ENCODE peak calls at places on chromosome 4, in seven cellular contexts. R is Peyer's patch, S is adrenal gland, X is HepG2, H is H54, O is NB4, F is HCT116. A is an unnamed sample.

GRCh38 chr4:8607603-8608481 is 15.3 kb downstream of the CPZ start:
- DNase-seq in O (peak; percentile 56), F (no peak), R (no peak), S (no peak), X (no peak), H (no peak), A (no peak)

GRCh38 chr4:84389406-84389805 is 109.7 kb downstream of the NKX6-1 start:
- DNase-seq in H (no peak), X (no peak), O (no peak), R (no peak), S (no peak), F (no peak), A (no peak)

GRCh38 chr4:165464338-165464737 is 85.5 kb downstream of the CPE start:
- DNase-seq in H (no peak), X (no peak), S (no peak), O (no peak), R (no peak), F (no peak), A (no peak)

GRCh38 chr4:19729873-19730735 is 521.6 kb upstream of the SLIT2 start:
- DNase-seq in H (no peak), R (no peak), O (peak; percentile 57), S (no peak), X (no peak), F (no peak), A (no peak)

GRCh38 chr4:154559141-154559841 is 3.5 kb upstream of the FGB start:
- DNase-seq in O (peak; percentile 52), R (no peak), S (no peak), X (peak; percentile 87), F (peak; percentile 44), H (no peak), A (peak; percentile 31)

GRCh38 chr4:5547651-5548249 is 160.6 kb downstream of the EVC2 start:
- DNase-seq in X (no peak), H (no peak), S (no peak), R (no peak), F (no peak), O (no peak), A (no peak)

GRCh38 chr4:110003401-110004187 is 90.9 kb downstream of the EGF start:
- DNase-seq in F (no peak), R (no peak), X (no peak), H (no peak), O (no peak), S (no peak), A (no peak)

GRCh38 chr4:67714248-67714583 is 13.3 kb upstream of the UBA6 start:
- DNase-seq in X (no peak), F (no peak), R (no peak), H (no peak), S (no peak), O (no peak), A (peak; percentile 27)

GRCh38 chr4:16591867-16592266 is 306.6 kb downstream of the LDB2 start:
- DNase-seq in F (no peak), H (no peak), S (no peak), R (no peak), O (no peak), X (no peak), A (no peak)

GRCh38 chr4:139828966-139829662 is 163.5 kb downstream of the MGST2 start:
- DNase-seq in O (peak; percentile 35), H (no peak), S (no peak), X (no peak), F (no peak), R (no peak), A (no peak)

GRCh38 chr4:80264352-80264647 is 2.2 kb upstream of the FGF5 start:
- DNase-seq in R (no peak), S (no peak), X (no peak), O (no peak), F (no peak), H (no peak), A (no peak)

GRCh38 chr4:47674173-47674572 is 163.7 kb downstream of the CORIN start:
- DNase-seq in F (no peak), O (no peak), H (no peak), X (no peak), S (no peak), R (no peak), A (no peak)

GRCh38 chr4:137609693-137610450 is 77.6 kb upstream of the PCDH18 start:
- DNase-seq in H (no peak), O (no peak), X (no peak), R (no peak), F (no peak), S (no peak), A (no peak)

GRCh38 chr4:88208146-88208545 is 49.7 kb upstream of the ABCG2 start:
- DNase-seq in R (no peak), H (no peak), F (no peak), S (no peak), X (no peak), O (no peak), A (no peak)

GRCh38 chr4:155237567-155237966 is 29.1 kb downstream of the NPY2R start:
- DNase-seq in S (no peak), O (no peak), H (no peak), X (no peak), F (no peak), R (no peak), A (no peak)

GRCh38 chr4:7217453-7218310 is 25.3 kb downstream of the SORCS2 start:
- DNase-seq in S (no peak), R (no peak), X (no peak), F (no peak), O (no peak), H (no peak), A (no peak)

GRCh38 chr4:176999943-177000543 is 207.3 kb upstream of the VEGFC start:
- DNase-seq in X (no peak), O (no peak), S (no peak), R (no peak), F (no peak), H (no peak), A (no peak)

GRCh38 chr4:113593400-113594230 is 167.9 kb downstream of the CAMK2D start:
- DNase-seq in O (no peak), H (no peak), F (no peak), S (no peak), R (no peak), X (no peak), A (no peak)

GRCh38 chr4:99945718-99946345 is 586 bp downstream of the DNAJB14 start:
- DNase-seq in O (peak; percentile 57), S (no peak), H (no peak), X (peak; percentile 44), F (no peak), R (no peak), A (peak; percentile 56)

GRCh38 chr4:75434105-75434504 is 80.1 kb downstream of the RCHY1 start:
- DNase-seq in R (no peak), F (no peak), S (no peak), H (no peak), X (no peak), O (no peak), A (no peak)

GRCh38 chr4:159258889-159259560 is 156.1 kb downstream of the RAPGEF2 start:
- DNase-seq in H (no peak), R (no peak), X (no peak), F (no peak), S (no peak), O (no peak), A (no peak)
- TF ChIP-seq POLR2A in H (no peak), R (no peak), X (no peak), F (no peak), S (no peak), O (no peak), A (no peak)

GRCh38 chr4:53545942-53546581 is 45.2 kb downstream of the LNX1 start:
- DNase-seq in S (no peak), R (no peak), O (no peak), F (no peak), X (no peak), H (no peak), A (no peak)
- TF ChIP-seq POLR2A in S (no peak), R (no peak), O (no peak), F (no peak), X (no peak), H (no peak), A (no peak)

GRCh38 chr4:39043058-39043696 is 11.0 kb upstream of the TMEM156 start:
- DNase-seq in R (no peak), S (peak; percentile 27), X (peak; percentile 94), O (no peak), H (no peak), F (no peak), A (no peak)

GRCh38 chr4:39045791-39046221 is 13.6 kb upstream of the TMEM156 start:
- DNase-seq in R (no peak), H (no peak), F (no peak), S (peak; percentile 26), X (peak; percentile 43), O (peak; percentile 74), A (peak; percentile 34)

GRCh38 chr4:39044947-39045734 is 12.9 kb upstream of the TMEM156 start:
- DNase-seq in S (peak; percentile 43), X (no peak), H (peak; percentile 19), R (peak; percentile 43), F (no peak), O (peak; percentile 80), A (peak; percentile 62)

GRCh38 chr4:39043697-39044363 is 11.6 kb upstream of the TMEM156 start:
- DNase-seq in H (no peak), S (no peak), R (peak; percentile 54), F (no peak), O (peak; percentile 53), X (peak; percentile 24), A (peak; percentile 39)

DNA sequence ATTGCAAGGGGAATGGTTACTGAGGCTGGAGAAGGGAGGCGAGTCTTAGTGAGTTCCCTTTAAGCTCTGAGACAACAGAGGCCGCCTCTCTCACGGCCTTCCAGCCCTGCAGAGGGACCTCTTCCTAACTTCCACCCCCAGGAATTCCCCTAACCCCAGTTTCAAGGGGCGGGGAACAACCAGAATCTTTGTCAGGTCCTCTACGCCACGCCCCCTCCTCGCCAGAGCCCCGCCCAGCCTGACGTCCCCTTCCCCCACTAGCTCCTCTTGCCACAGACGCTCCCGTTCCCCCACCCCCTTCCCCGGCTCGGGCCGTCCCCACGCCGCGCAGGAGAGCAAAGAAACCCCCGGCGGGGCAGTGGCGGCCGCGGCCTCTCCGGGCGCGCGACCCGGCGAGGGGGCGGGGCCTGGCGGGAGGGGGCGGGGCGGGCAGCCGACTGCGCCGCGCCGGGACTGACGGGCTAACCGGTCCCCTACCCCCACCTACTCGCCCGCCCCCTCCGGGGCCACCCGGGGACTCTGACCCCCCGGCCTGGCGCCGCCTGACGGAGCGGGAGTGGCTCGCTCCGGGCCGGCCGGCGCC is 12.2 kb upstream of the TMEM156 start:
- DNase-seq in R (peak; percentile 98), F (peak; percentile 64), H (peak; percentile 51), S (peak; percentile 96), X (peak; percentile 93), O (peak; percentile 96), A (peak; percentile 80)
- TF ChIP-seq POLR2A in R (no peak), F (no peak), H (peak; percentile 28), S (peak; percentile 9), X (peak; percentile 57), O (no peak), A (no peak)

DNA sequence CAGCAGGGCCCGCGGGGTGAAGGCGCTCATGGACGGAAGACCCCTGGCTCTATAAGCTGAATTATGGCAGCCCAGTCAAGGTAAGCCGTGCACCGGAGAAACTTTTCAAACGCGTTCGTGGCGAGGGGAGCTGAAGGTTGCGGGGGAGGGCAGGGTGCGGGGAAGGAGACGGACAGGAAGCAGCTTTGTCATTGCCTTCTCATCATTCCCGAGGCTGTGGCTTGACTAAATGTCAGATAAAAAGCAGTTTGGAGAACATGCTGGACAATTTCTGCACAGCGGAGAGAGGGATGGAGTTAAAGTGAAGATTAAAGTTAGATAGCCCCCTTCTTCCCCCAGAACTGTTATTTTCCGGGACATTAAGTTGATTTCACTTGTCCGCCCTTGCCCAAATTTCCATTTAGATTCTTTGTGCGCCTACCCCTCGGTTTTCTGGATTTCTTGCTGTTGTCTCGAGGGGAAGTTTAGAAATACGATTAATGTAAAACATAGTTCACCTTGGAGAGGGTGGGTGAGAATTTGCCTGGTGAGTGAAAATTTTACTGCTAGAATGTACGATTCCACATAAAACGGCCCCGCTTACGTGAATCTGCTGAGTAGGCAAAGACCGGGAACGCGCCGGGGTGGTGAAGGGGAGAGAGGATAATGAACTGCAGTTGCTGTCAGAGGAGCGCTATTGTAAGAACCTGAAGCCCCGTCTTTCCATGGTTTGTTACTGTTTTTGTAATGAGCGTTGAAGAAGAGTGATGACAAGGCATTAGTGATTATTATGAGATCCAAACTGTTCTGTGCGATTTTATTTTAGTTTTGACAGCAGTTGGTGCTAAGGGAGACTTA is 72.8 kb downstream of the AFF1 start:
- DNase-seq in R (peak; percentile 62), S (peak; percentile 75), X (no peak), F (no peak), H (no peak), O (peak; percentile 68), A (peak; percentile 92)
- TF ChIP-seq POLR2A in R (peak; percentile 90), S (no peak), X (no peak), F (no peak), H (no peak), O (no peak), A (no peak)

A was measured in erythroblast.